ENCODE peak calls at places on chromosomes 13 and 19, in four cellular contexts. N, V, S and T are unnamed samples.
A peak's percentile ranks its signal among the peaks of the same experiment; 100 is the strongest.

GRCh38 chr13:80744147-80744914 is 403.4 kb upstream of the SPRY2 start:
- DNase-seq in S (no peak), V (no peak), N (no peak), T (no peak)

GRCh38 chr19:19349365-19349764 is 28.7 kb downstream of the MAU2 start:
- DNase-seq in V (no peak), S (no peak), N (no peak), T (no peak)

GRCh38 chr19:590396-590745 is 690 bp downstream of the HCN2 start:
- DNase-seq in N (no peak), S (peak; percentile 35), V (no peak), T (no peak)

GRCh38 chr19:43667524-43668405 is 2.2 kb downstream of the PLAUR start:
- DNase-seq in N (peak; percentile 70), V (no peak), S (no peak), T (peak; percentile 98)

GRCh38 chr13:31927219-31927653 is 104.3 kb upstream of the FRY start:
- DNase-seq in N (no peak), S (peak; percentile 13), V (no peak), T (no peak)

GRCh38 chr13:51419015-51419636 is 33.7 kb downstream of the INTS6 start:
- DNase-seq in S (no peak), V (no peak), N (no peak), T (no peak)

GRCh38 chr19:17292301-17293074 is 10.7 kb downstream of the ABHD8 start:
- DNase-seq in V (no peak), N (peak; percentile 81), S (peak; percentile 91), T (peak; percentile 91)

GRCh38 chr19:51660975-51661600 is 14.5 kb upstream of the SIGLEC14 start:
- DNase-seq in V (peak; percentile 30), S (peak; percentile 79), N (no peak), T (peak; percentile 90)

GRCh38 chr19:36847968-36848367 is 2.7 kb upstream of the ZNF345 start:
- DNase-seq in N (no peak), S (no peak), V (no peak), T (no peak)

GRCh38 chr19:40284501-40285352 is at the start of gene AKT2:
- DNase-seq in N (no peak), S (peak; percentile 91), V (no peak), T (peak; percentile 94)

GRCh38 chr13:26128676-26129075 is 76.9 kb upstream of the SHISA2 start:
- DNase-seq in S (no peak), V (no peak), N (no peak), T (no peak)

GRCh38 chr19:7292950-7293794 is 1.0 kb downstream of the INSR start:
- DNase-seq in V (no peak), S (peak; percentile 43), N (peak; percentile 80), T (no peak)

GRCh38 chr13:75927183-75927582 is 291.1 kb downstream of the LMO7 start:
- DNase-seq in N (no peak), V (no peak), S (no peak), T (no peak)

GRCh38 chr13:23915308-23915707 is 18.0 kb upstream of the C1QTNF9B start:
- DNase-seq in N (no peak), S (no peak), V (no peak), T (no peak)

GRCh38 chr19:13459351-13459750 is 46.9 kb downstream of the CACNA1A start:
- DNase-seq in S (no peak), V (no peak), N (no peak), T (no peak)

GRCh38 chr13:23469901-23470525 is 36.5 kb upstream of the SACS start:
- DNase-seq in S (no peak), N (no peak), V (peak; percentile 66), T (no peak)

GRCh38 chr13:51249254-51249653 is 27.1 kb downstream of the FAM124A start:
- DNase-seq in S (no peak), V (no peak), N (no peak), T (no peak)

GRCh38 chr19:17889609-17890214 is 18.0 kb downstream of the SLC5A5 start:
- DNase-seq in N (no peak), S (peak; percentile 70), V (no peak), T (no peak)

GRCh38 chr13:110812869-110813645 is 99.6 kb downstream of the ING1 start:
- DNase-seq in S (no peak), N (peak; percentile 42), V (no peak), T (peak; percentile 40)

GRCh38 chr13:110815471-110816204 is 99.2 kb downstream of the ANKRD10 start:
- DNase-seq in S (no peak), V (no peak), N (peak; percentile 30), T (no peak)

GRCh38 chr13:110811751-110812110 is 98.2 kb downstream of the ING1 start:
- DNase-seq in N (no peak), V (no peak), S (no peak), T (no peak)

GRCh38 chr13:110812111-110812868 is 98.8 kb downstream of the ING1 start:
- DNase-seq in N (peak; percentile 56), V (no peak), S (no peak), T (no peak)

DNA sequence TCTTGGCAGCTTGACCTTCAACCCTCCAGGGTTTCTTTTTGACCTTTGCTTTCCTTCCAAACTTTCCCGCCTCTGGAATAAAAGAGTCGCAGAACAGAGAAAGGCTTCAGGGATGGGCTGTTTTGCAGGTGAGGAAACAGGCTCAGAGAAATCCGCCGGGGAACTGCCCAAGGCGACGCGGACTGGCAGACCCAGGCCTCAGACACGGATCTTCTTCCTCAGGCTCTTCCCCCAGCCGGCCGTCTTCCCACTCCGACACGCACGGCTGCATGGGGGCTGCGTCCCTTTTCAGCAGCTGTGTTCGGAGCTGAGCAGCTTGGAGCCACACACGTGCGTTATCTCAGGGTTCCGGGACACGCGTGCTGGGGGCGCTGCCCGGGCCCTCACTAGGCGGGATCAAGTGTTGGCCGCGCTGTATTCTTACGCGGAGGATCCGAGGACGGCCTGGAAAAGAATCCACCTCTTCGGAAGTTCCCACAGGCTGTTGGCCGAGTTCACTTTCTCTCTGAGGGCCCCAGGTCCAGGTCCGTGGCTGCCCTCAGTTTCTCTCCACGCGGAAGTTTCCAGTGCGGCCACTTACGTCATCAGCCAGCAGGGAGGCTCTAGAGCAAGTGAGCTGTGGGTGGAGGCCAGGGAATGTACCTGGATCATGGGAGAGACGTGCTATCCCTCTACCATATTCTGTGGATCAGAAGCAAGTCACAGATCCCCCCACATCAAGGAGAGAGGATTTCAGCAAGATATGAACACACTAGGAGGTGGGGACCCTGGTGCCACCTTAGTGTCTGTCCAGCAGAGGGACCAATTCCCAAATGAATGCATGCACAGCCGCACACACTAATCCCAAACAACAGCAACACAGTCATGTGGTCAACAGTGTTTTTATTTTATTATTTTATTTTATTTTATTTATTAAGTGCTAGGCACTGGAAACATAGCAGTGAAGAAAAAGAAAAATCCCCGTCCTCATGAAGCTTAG is 100.4 kb downstream of the ING1 start:
- DNase-seq in S (no peak), V (no peak), N (peak; percentile 26), T (peak; percentile 82)
- TF ChIP-seq CTCF in S (peak; percentile 25), V (peak; percentile 37), N (no peak), T (no peak)

GRCh38 chr13:99528547-99528946 is 27.3 kb downstream of the TM9SF2 start:
- DNase-seq in V (peak; percentile 29), N (no peak), S (peak; percentile 46), T (no peak)
- TF ChIP-seq CTCF in V (peak; percentile 53), N (no peak), S (peak; percentile 45), T (peak; percentile 48)

DNA sequence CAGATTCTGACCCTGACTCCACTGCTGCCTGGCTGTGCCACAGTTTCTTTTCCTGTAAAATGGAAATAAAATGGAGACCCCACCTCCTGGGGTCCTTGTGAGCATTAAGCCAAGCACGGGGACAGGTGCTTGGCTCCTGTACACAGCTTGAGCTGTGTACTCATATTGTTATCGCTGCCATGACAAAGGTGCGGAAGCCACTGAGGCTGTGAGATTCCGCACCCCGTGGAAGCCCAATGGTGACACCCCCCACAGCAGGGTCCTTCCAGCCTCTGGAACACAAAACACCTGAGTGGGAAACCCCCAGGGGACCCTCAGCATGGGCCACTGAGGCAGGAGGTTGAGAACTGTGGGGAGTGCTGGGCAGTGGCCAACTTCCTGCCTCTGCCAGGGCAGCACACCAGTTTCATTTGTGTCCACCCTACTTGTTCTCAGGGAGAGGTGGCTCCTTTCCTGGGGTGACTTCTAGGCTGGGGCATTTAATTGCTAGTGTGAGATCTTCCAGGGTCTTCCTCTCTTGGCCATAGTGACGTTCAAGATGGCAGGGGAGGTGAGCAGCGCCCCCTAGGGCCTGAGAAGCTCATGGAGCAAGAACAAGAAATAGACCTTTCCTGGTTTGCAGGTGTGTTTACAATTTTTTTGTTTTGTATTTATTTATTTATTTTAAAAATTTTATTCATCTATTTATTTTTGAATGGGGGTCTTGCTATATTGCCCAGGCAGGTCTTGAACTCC is 5.4 kb upstream of the JSRP1 start:
- DNase-seq in V (no peak), N (peak; percentile 68), S (no peak), T (no peak)
- TF ChIP-seq CTCF in V (peak; percentile 68), N (peak; percentile 66), S (peak; percentile 40), T (peak; percentile 62)

GRCh38 chr19:46077815-46078167 is 37.0 kb upstream of the IGFL4 start:
- DNase-seq in S (no peak), N (no peak), V (no peak), T (no peak)
- TF ChIP-seq CTCF in S (no peak), N (no peak), V (no peak), T (no peak)

DNA sequence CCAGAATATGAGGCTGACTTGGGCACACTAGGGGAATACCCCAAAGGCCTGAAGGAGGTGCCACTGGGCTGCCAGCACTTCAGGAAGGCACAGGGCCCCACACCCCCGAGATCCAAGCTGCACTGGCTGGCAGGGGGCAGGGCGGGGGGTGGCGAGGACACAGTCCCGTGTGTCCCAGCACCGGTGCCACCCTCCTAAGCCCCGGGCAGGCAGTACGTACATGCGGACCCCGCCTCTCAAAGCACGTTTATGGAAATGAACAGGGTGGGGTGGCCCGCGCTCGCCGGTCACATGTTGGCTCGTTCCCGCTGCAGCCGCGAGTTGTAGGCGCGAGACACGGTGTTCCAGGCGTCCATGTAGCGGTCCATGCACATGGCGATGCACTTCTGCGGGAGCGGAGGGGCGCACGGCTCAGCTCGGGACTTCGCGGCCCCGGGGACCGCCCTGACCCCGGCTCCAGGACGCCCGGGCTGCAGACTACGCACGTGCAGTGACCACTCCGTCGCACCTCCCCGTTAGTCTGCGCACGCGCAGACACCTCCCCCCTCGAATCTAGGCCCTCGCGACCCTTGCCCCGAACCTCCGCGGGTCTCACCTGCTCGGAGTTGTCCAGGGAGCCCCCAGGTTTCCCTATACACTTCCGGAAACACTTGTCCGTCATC is 594 bp downstream of the TIMM13 start:
- DNase-seq in V (no peak), N (peak; percentile 80), S (peak; percentile 73), T (no peak)
- TF ChIP-seq CTCF in V (peak; percentile 22), N (no peak), S (no peak), T (no peak)